ENCODE peak calls at places on chromosomes 11 and 22, in six cellular contexts. H, C, M, K, S and B are unnamed samples.

GRCh38 chr22:33563568-33563967 is 356.7 kb downstream of the LARGE1 start:
- DNase-seq in H (no peak), C (no peak), M (no peak), K (no peak), S (no peak), B (no peak)

GRCh38 chr11:132471491-132471890 is 1060.8 kb downstream of the OPCML start:
- DNase-seq in H (no peak), C (no peak), M (peak; percentile 25), K (no peak), S (no peak), B (no peak)

GRCh38 chr11:67002921-67003411 is 20.0 kb upstream of the SYT12 start:
- DNase-seq in H (no peak), C (no peak), M (no peak), K (no peak), S (no peak), B (no peak)

GRCh38 chr11:44910591-44910990 is 40.1 kb downstream of the TP53I11 start:
- DNase-seq in H (no peak), C (no peak), M (no peak), K (no peak), S (no peak), B (no peak)

GRCh38 chr22:24089951-24090350 is 78.8 kb downstream of the CABIN1 start:
- DNase-seq in H (no peak), C (no peak), M (no peak), K (no peak), S (no peak), B (no peak)

GRCh38 chr11:63610604-63611394 is 3.4 kb downstream of the PLAAT3 start:
- DNase-seq in H (no peak), C (no peak), M (peak; percentile 87), K (peak; percentile 43), S (no peak), B (no peak)

GRCh38 chr11:73259406-73260126 is 12.6 kb upstream of the P2RY6 start:
- DNase-seq in H (no peak), C (no peak), M (no peak), K (no peak), S (no peak), B (no peak)

GRCh38 chr22:33274214-33274828 is 216.1 kb upstream of the SYN3 start:
- DNase-seq in H (no peak), C (peak; percentile 27), M (peak; percentile 66), K (no peak), S (no peak), B (no peak)

GRCh38 chr11:47905358-47906059 is 57.4 kb upstream of the NUP160 start:
- DNase-seq in H (no peak), C (peak; percentile 81), M (peak; percentile 73), K (no peak), S (no peak), B (no peak)

GRCh38 chr11:35822815-35823495 is 120.9 kb upstream of the LDLRAD3 start:
- DNase-seq in H (no peak), C (peak; percentile 15), M (no peak), K (no peak), S (no peak), B (no peak)

GRCh38 chr22:29623553-29624169 is 20.2 kb downstream of the NF2 start:
- DNase-seq in H (no peak), C (no peak), M (no peak), K (no peak), S (no peak), B (no peak)

GRCh38 chr11:50412832-50413231 is 380.2 kb downstream of the OR4C45 start:
- DNase-seq in H (no peak), C (no peak), M (no peak), K (no peak), S (no peak), B (no peak)

GRCh38 chr22:17303840-17304779 is 65.2 kb upstream of the CECR2 start:
- DNase-seq in H (no peak), C (no peak), M (peak; percentile 28), K (no peak), S (no peak), B (peak; percentile 22)

GRCh38 chr22:39732625-39733024 is 160.9 kb downstream of the ENTHD1 start:
- DNase-seq in H (no peak), C (no peak), M (no peak), K (no peak), S (no peak), B (no peak)

GRCh38 chr22:24948356-24949202 is 2.1 kb upstream of the LHFPL7 start:
- DNase-seq in H (no peak), C (no peak), M (no peak), K (no peak), S (no peak), B (no peak)

GRCh38 chr22:17272511-17272991 is 53.3 kb upstream of the ADA2 start:
- DNase-seq in H (no peak), C (no peak), M (no peak), K (no peak), S (no peak), B (peak; percentile 25)

GRCh38 chr11:2816941-2817421 is 68.6 kb downstream of the CDKN1C start:
- DNase-seq in H (peak; percentile 70), C (peak; percentile 64), M (no peak), K (no peak), S (peak; percentile 32), B (no peak)

GRCh38 chr22:35838849-35839646 is 121.4 kb downstream of the APOL5 start:
- DNase-seq in H (peak; percentile 56), C (peak; percentile 80), M (peak; percentile 62), K (no peak), S (peak; percentile 30), B (no peak)

GRCh38 chr11:97732011-97732632 is 1288.6 kb upstream of the CNTN5 start:
- DNase-seq in H (no peak), C (no peak), M (no peak), K (no peak), S (no peak), B (no peak)

GRCh38 chr11:78586452-78587046 is 11.9 kb upstream of the NARS2 start:
- DNase-seq in H (no peak), C (peak; percentile 50), M (no peak), K (no peak), S (no peak), B (no peak)

GRCh38 chr11:9150501-9150900 is 59.1 kb upstream of the SCUBE2 start:
- DNase-seq in H (no peak), C (peak; percentile 75), M (peak; percentile 68), K (no peak), S (no peak), B (no peak)

GRCh38 chr11:71200761-71201160 is 51.6 kb downstream of the SHANK2 start:
- DNase-seq in H (no peak), C (no peak), M (no peak), K (no peak), S (no peak), B (no peak)

GRCh38 chr22:23695748-23696325 is 5.0 kb downstream of the RGL4 start:
- DNase-seq in H (no peak), C (no peak), M (no peak), K (no peak), S (no peak), B (no peak)

GRCh38 chr11:70637949-70638598 is 239.7 kb downstream of the CTTN start:
- DNase-seq in H (no peak), C (no peak), M (no peak), K (peak; percentile 78), S (no peak), B (no peak)

GRCh38 chr11:114302663-114303062 is 6.5 kb downstream of the NNMT start:
- DNase-seq in H (no peak), C (peak; percentile 45), M (no peak), K (no peak), S (no peak), B (no peak)

GRCh38 chr11:40149721-40150120 is 1309.7 kb downstream of the LRRC4C start:
- DNase-seq in H (no peak), C (no peak), M (no peak), K (no peak), S (no peak), B (no peak)

GRCh38 chr11:132260636-132261035 is 890.2 kb downstream of the NTM start:
- DNase-seq in H (no peak), C (no peak), M (no peak), K (no peak), S (no peak), B (no peak)

GRCh38 chr11:68082478-68082877 is 38.7 kb downstream of the CHKA start:
- DNase-seq in H (no peak), C (no peak), M (no peak), K (no peak), S (no peak), B (no peak)

GRCh38 chr22:48592066-48592345 is 1235.7 kb downstream of the BRD1 start:
- DNase-seq in H (no peak), C (no peak), M (no peak), K (no peak), S (no peak), B (no peak)

GRCh38 chr22:47295226-47295901 is 532.9 kb downstream of the TBC1D22A start:
- DNase-seq in H (no peak), C (no peak), M (no peak), K (no peak), S (no peak), B (no peak)

GRCh38 chr11:25734592-25735211 is 597.2 kb upstream of the ANO3 start:
- DNase-seq in H (no peak), C (peak; percentile 61), M (no peak), K (no peak), S (no peak), B (no peak)

GRCh38 chr11:36265793-36266628 is 23.2 kb downstream of the COMMD9 start:
- DNase-seq in H (peak; percentile 69), C (peak; percentile 60), M (peak; percentile 55), K (peak; percentile 19), S (peak; percentile 26), B (peak; percentile 48)

GRCh38 chr11:125449586-125449985 is 46.5 kb downstream of the FEZ1 start:
- DNase-seq in H (no peak), C (no peak), M (no peak), K (no peak), S (no peak), B (no peak)

GRCh38 chr22:42680648-42681047 is 31.5 kb upstream of the CYB5R3 start:
- DNase-seq in H (peak; percentile 60), C (peak; percentile 94), M (peak; percentile 98), K (no peak), S (no peak), B (no peak)